ENCODE peak calls at places on chromosomes 13 and 19, in seven cellular contexts. N is thoracic aorta; J is left ventricle myocardium inferior; D is A673; O is kidney; T is aorta; M is CD4-positive, CD25-positive, alpha-beta regulatory T cell. V is an unnamed sample. For H3K9me3, the result is how much of the 10 kb centered on the place peaks cover.

GRCh38 chr19:38544569-38545315 is 73.0 kb downstream of the MAP4K1 start:
- DNase-seq in N (no peak), J (no peak), D (no peak), O (no peak), T (no peak), M (peak), V (no peak)

GRCh38 chr13:51728972-51729371 is 75.0 kb downstream of the DHRS12 start:
- DNase-seq in N (no peak), J (no peak), D (peak), O (no peak), T (no peak), M (no peak), V (no peak)

GRCh38 chr19:38781058-38781457 is 7.7 kb upstream of the LGALS7 start:
- DNase-seq in N (no peak), J (no peak), D (no peak), O (no peak), T (peak), M (no peak), V (no peak)

GRCh38 chr13:52383362-52383761 is 22.6 kb downstream of the THSD1 start:
- DNase-seq in N (no peak), J (no peak), D (no peak), O (no peak), T (no peak), M (no peak), V (no peak)

GRCh38 chr19:50844296-50844935 is 10.3 kb upstream of the KLK3 start:
- DNase-seq in N (no peak), J (no peak), D (no peak), O (no peak), T (no peak), M (no peak), V (no peak)

GRCh38 chr19:1259206-1259872 is 9.8 kb upstream of the CIRBP start:
- DNase-seq in N (no peak), J (peak), D (peak), O (peak), T (no peak), M (peak), V (peak)

GRCh38 chr13:60143775-60144174 is 20.0 kb downstream of the DIAPH3 start:
- DNase-seq in N (no peak), J (no peak), D (peak), O (no peak), T (no peak), M (no peak), V (no peak)

GRCh38 chr19:38394488-38394887 is 6.0 kb downstream of the SPRED3 start:
- DNase-seq in N (no peak), J (no peak), D (peak), O (no peak), T (no peak), M (peak), V (peak)

GRCh38 chr19:23118400-23118799 is 1.6 kb downstream of the ZNF730 start:
- DNase-seq in N (no peak), J (no peak), D (no peak), O (no peak), T (no peak), M (no peak), V (no peak)

GRCh38 chr13:30831515-30831914 is 74.6 kb upstream of the MEDAG start:
- DNase-seq in N (no peak), J (no peak), D (no peak), O (no peak), T (no peak), M (no peak), V (no peak)

GRCh38 chr13:30829788-30830637 is 76.1 kb upstream of the MEDAG start:
- DNase-seq in N (no peak), J (no peak), D (no peak), O (no peak), T (no peak), M (no peak), V (no peak)

GRCh38 chr13:30829145-30829544 is 76.9 kb upstream of the MEDAG start:
- DNase-seq in N (no peak), J (no peak), D (no peak), O (no peak), T (no peak), M (no peak), V (no peak)

GRCh38 chr13:30832377-30832776 is 73.7 kb upstream of the MEDAG start:
- DNase-seq in N (no peak), J (no peak), D (no peak), O (no peak), T (no peak), M (no peak), V (no peak)

DNA sequence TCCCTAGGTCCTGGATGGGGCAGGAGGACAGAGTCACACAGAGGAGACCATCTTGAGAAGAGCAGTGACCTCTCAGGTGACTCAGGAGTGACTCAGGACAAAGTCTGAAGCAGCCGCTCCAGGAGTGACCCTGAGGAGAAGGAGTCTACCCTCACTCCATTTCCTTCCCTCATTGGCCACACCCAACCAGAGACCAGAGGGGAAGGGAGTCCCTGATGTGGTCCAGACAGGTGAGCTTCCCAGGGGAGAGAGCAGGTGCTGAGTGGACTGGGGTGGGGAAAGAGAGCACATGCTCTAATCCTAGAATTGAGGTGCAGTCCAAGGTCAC is 75.5 kb upstream of the MEDAG start:
- DNase-seq in N (no peak), J (no peak), D (no peak), O (no peak), T (no peak), M (no peak), V (no peak)
- H3K9me3 ChIP-seq in N (under half), J (under half), D (under half), O (under half), T (under half), M (under half), V (under half)

GRCh38 chr19:10963865-10964264 is 3.0 kb downstream of the SMARCA4 start:
- DNase-seq in N (no peak), J (no peak), D (no peak), O (no peak), T (no peak), M (no peak), V (no peak)

GRCh38 chr19:10964903-10965302 is 4.1 kb downstream of the SMARCA4 start:
- DNase-seq in N (no peak), J (no peak), D (no peak), O (no peak), T (no peak), M (no peak), V (no peak)

GRCh38 chr19:10961763-10962536 is 1.1 kb downstream of the SMARCA4 start:
- DNase-seq in N (no peak), J (no peak), D (no peak), O (no peak), T (no peak), M (peak), V (no peak)

GRCh38 chr19:10961073-10961762 is 388 bp downstream of the SMARCA4 start:
- DNase-seq in N (no peak), J (peak), D (peak), O (peak), T (peak), M (no peak), V (no peak)

DNA sequence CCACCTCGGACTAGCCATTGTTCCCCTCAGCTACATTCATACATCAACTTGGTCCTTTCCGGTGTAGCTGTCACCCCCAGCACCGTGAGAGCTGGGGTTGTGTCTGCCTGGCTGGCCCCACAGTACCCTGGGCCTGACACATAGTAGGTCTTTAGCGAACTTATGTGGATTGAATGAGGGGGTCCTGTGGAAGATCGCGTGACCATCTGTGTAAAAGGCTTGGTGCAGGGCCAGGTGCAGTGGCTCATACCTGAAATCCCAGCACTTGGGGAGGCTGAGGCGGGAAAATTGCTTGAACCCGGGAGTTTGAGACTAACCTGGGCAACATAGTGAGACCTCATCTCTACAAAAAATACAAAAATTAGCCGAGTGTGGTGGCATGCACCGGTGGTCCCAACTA is 2.0 kb downstream of the SMARCA4 start:
- DNase-seq in N (no peak), J (no peak), D (no peak), O (no peak), T (no peak), M (no peak), V (no peak)
- H3K27ac ChIP-seq in N (no peak), J (no peak), D (peak), O (no peak), T (no peak), M (peak), V (peak)

GRCh38 chr13:32428581-32429072 is 697 bp upstream of the N4BP2L1 start:
- DNase-seq in N (no peak), J (no peak), D (no peak), O (no peak), T (no peak), M (peak), V (no peak)

GRCh38 chr13:32425158-32425557 is 2.8 kb downstream of the N4BP2L1 start:
- DNase-seq in N (no peak), J (no peak), D (no peak), O (no peak), T (no peak), M (no peak), V (no peak)

GRCh38 chr13:32427852-32428580 is at the start of gene N4BP2L1:
- DNase-seq in N (peak), J (peak), D (peak), O (peak), T (peak), M (peak), V (peak)

GRCh38 chr13:32426981-32427851 is 714 bp downstream of the N4BP2L1 start:
- DNase-seq in N (no peak), J (peak), D (peak), O (peak), T (peak), M (peak), V (peak)

GRCh38 chr13:32426191-32426980 is 1.5 kb downstream of the N4BP2L1 start:
- DNase-seq in N (no peak), J (no peak), D (no peak), O (no peak), T (no peak), M (peak), V (peak)
- H3K4me3 ChIP-seq in N (peak), J (peak), D (peak), O (peak), T (peak), M (peak), V (peak)

DNA sequence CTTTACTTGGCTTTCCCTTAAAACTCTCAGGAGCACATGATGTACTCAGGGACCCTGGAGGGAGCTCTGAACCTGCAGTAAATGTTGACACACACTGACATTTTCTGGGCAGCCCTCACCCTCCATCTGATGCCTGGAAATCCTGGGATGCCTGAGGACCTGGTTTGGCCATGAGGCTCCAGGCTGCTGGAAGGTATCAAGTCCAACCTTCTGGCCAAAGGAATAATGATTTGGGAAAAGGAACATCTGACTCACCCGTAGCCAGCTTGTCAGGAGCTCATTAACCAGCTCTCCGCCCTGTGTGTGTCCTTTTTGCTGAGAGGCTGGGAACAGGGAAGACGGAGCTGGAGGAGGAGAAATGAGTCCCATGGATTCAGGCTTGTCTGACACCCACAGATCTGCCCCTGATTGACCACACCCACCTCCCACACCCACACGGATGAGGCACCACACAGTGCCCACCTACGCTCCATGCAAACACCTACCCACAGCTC is 10.3 kb downstream of the ZNF558 start:
- DNase-seq in N (no peak), J (no peak), D (no peak), O (no peak), T (no peak), M (no peak), V (no peak)
- H3K9me3 ChIP-seq in N (under half), J (under half), D (under half), O (under half), T (under half), M (under half), V (under half)

GRCh38 chr13:73171926-73172325 is 113.1 kb downstream of the KLF5 start:
- DNase-seq in N (no peak), J (no peak), D (no peak), O (no peak), T (no peak), M (no peak), V (no peak)

GRCh38 chr13:73168993-73169401 is 110.2 kb downstream of the KLF5 start:
- DNase-seq in N (no peak), J (no peak), D (no peak), O (no peak), T (no peak), M (no peak), V (no peak)

GRCh38 chr13:73171242-73171641 is 112.4 kb downstream of the KLF5 start:
- DNase-seq in N (no peak), J (no peak), D (no peak), O (no peak), T (no peak), M (no peak), V (no peak)

GRCh38 chr13:73168226-73168992 is 109.6 kb downstream of the KLF5 start:
- DNase-seq in N (no peak), J (no peak), D (peak), O (no peak), T (no peak), M (no peak), V (no peak)

DNA sequence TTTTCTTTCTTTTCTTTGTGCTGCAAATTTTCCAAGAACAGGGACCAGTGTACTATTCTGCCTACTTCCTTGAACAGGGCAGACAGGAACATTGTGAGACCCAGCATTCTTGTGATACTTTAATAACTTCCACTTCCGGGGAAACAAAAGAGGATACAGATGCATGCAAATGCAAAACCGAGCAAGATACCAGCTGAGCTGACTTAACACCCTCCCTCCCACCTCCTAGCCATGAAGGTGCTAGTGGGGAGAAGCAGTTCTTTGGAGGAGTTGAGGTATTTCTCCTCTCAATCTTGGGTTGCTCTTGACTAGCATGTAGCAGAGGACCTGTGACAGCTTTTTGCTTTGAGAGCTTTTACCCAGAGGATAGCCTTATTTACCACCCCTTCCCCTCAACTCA is 111.2 kb downstream of the KLF5 start:
- DNase-seq in N (no peak), J (no peak), D (peak), O (no peak), T (no peak), M (no peak), V (no peak)
- H3K27ac ChIP-seq in N (no peak), J (no peak), D (no peak), O (no peak), T (no peak), M (no peak), V (no peak)

DNA sequence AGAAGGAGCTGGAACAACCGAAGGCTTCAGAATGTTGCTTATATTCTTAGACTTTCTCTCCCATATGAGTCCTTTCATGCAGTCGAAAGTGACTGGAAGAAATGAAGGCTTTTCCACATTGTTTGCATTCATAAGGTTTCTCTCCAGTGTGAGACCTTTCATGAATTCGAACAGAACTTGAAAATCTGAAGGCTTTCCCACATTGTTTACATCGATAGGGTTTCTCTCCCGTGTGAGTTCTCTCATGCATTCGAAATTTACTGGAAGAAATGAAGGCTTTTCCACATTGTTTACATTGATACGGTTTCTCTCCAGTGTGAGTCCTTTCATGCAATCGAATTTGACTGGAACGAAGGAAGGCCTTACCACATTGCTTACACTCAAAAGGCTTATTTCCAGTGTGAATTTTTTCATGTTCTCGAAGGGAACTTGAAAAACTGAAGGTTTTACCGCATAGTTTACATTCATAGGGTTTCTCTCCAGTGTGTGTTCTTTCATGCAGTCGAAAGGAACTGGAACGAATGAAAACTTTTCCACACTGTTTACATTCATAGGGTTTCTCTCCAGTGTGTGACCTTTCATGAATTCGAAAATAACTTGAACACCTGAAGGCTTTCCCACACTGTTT is 21.5 kb downstream of the ZNF14 start:
- DNase-seq in N (no peak), J (no peak), D (no peak), O (no peak), T (no peak), M (no peak), V (no peak)
- H3K4me3 ChIP-seq in N (peak), J (no peak), D (no peak), O (peak), T (no peak), M (no peak), V (peak)

GRCh38 chr19:36876993-36877938 is 26.6 kb downstream of the ZNF345 start:
- DNase-seq in N (no peak), J (no peak), D (no peak), O (no peak), T (no peak), M (no peak), V (no peak)
- H3K9me3 ChIP-seq in N (half or more), J (half or more), D (half or more), O (half or more), T (under half), M (half or more), V (under half)

GRCh38 chr19:10120538-10121198 is 969 bp upstream of the EIF3G start:
- DNase-seq in N (no peak), J (no peak), D (peak), O (no peak), T (no peak), M (no peak), V (no peak)
- H3K27ac ChIP-seq in N (peak), J (peak), D (peak), O (no peak), T (no peak), M (no peak), V (no peak)

DNA sequence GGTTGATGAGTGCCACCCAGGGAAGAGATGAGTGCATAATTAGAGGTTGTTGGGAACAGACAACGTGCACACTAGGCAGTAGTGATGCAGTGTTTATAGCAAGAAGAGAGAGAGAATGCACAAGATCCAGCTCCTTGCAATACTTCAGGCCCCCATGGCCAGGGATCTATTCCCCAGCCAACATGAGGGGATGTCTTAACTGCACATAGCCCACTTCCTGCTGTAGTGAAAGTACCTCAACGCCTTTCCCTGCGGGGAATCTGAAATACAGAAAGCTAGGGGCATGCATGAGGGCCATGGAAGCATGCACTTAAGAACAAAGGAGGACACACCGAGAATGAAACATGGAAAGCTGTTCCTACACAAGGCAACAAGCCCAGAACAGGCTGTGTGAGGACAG is 636.7 kb upstream of the GPC6 start:
- DNase-seq in N (no peak), J (no peak), D (no peak), O (no peak), T (no peak), M (no peak), V (no peak)
- H3K4me3 ChIP-seq in N (no peak), J (no peak), D (no peak), O (no peak), T (no peak), M (no peak), V (no peak)

DNA sequence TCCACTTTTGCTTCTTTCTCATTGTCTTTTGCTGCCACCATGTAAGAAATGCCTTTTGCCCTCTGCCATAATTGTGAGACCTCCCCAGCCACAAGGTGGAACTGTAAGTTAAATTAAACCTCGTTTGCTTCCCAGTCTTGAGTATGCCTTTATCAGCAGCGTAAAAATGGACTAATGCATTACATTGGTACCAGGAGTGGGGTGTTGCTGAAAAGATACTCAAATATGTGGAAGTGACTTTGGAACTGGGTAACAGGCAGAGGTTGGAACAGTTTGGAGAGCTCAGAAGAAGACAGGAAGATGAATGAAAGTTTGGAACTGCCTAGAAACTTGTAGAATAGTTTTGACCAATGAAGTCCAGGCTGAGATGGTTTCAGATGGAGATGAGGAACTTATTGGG is 115.2 kb downstream of the B3GLCT start:
- DNase-seq in N (no peak), J (no peak), D (no peak), O (no peak), T (no peak), M (no peak), V (no peak)
- H3K9me3 ChIP-seq in N (under half), J (under half), D (under half), O (under half), T (under half), M (under half), V (under half)